ENCODE peak calls at places on chromosome 3, in five cellular contexts. Q is endothelial cell; J is NB4; N is NCI-H1092; C is naive thymus-derived CD4-positive, alpha-beta T cell. D is an unnamed sample.

GRCh38 chr3:146640955-146641867 is 36.1 kb upstream of the PLSCR5 start:
- DNase-seq in N (peak), Q (peak), C (peak), J (peak), D (no peak)

GRCh38 chr3:128485283-128486156 is 7.5 kb downstream of the GATA2 start:
- DNase-seq in C (no peak), J (no peak), N (no peak), Q (no peak), D (no peak)

GRCh38 chr3:116247510-116248077 is 197.7 kb downstream of the LSAMP start:
- DNase-seq in C (no peak), J (no peak), N (no peak), Q (no peak), D (no peak)

GRCh38 chr3:170584585-170585007 is 1.3 kb downstream of the SLC7A14 start:
- DNase-seq in J (peak), C (peak), N (no peak), Q (peak), D (no peak)

GRCh38 chr3:18389108-18389733 is 35.9 kb downstream of the SATB1 start:
- DNase-seq in J (peak), C (peak), Q (peak), N (no peak), D (peak)

GRCh38 chr3:102514241-102514640 is 79.4 kb downstream of the ZPLD1 start:
- DNase-seq in C (no peak), J (no peak), N (no peak), Q (no peak), D (no peak)

GRCh38 chr3:132803889-132804288 is 81.7 kb upstream of the NPHP3 start:
- DNase-seq in N (no peak), J (peak), Q (peak), C (no peak), D (no peak)

GRCh38 chr3:30342319-30343060 is 263.9 kb upstream of the TGFBR2 start:
- DNase-seq in C (no peak), J (no peak), N (no peak), Q (no peak), D (no peak)

GRCh38 chr3:64074091-64074490 is 50.8 kb upstream of the PSMD6 start:
- DNase-seq in Q (no peak), J (peak), C (no peak), N (no peak), D (no peak)

GRCh38 chr3:129689036-129689435 is 82.6 kb upstream of the PLXND1 start:
- DNase-seq in N (no peak), Q (no peak), J (no peak), C (no peak), D (no peak)

GRCh38 chr3:111904376-111905241 is 45.5 kb downstream of the PHLDB2 start:
- DNase-seq in C (no peak), J (peak), N (no peak), Q (no peak), D (no peak)

GRCh38 chr3:153257673-153258351 is 95.8 kb downstream of the RAP2B start:
- DNase-seq in C (no peak), J (no peak), Q (no peak), N (no peak), D (no peak)

GRCh38 chr3:61560452-61561373 is 658 bp upstream of the PTPRG start:
- DNase-seq in C (no peak), J (peak), Q (peak), N (peak), D (peak)

GRCh38 chr3:146544013-146544928 is at the start of gene PLSCR1:
- DNase-seq in C (peak), Q (peak), J (peak), N (peak), D (peak)

GRCh38 chr3:169769287-169770181 is at the start of gene ACTRT3:
- DNase-seq in C (peak), J (peak), N (peak), Q (peak), D (peak)